ENCODE peak calls at places on chromosomes 2 and 18, in ten cellular contexts. One of them, this sample, is unnamed.
A peak's percentile ranks its signal among the peaks of the same experiment; 100 is the strongest.

GRCh38 chr2:120566331-120567035 is 169.2 kb upstream of the GLI2 start:
- DNase-seq in K562: no peak
- DNase-seq in HCT116: no peak
- DNase-seq in stomach: peak; percentile 78
- DNase-seq in H1: no peak
- DNase-seq in GM23338: no peak
- DNase-seq in upper lobe of left lung: no peak
- DNase-seq in spleen: no peak
- DNase-seq in HepG2: no peak
- DNase-seq in transverse colon: no peak
- DNase-seq in this sample: no peak

GRCh38 chr2:218074031-218074430 is 5.0 kb downstream of the RUFY4 start:
- DNase-seq in transverse colon: peak; percentile 27
- DNase-seq in K562: peak; percentile 58
- DNase-seq in stomach: peak; percentile 47
- DNase-seq in spleen: peak; percentile 85
- DNase-seq in upper lobe of left lung: no peak
- DNase-seq in HCT116: peak; percentile 7
- DNase-seq in HepG2: peak; percentile 40
- DNase-seq in GM23338: peak; percentile 78
- DNase-seq in H1: peak; percentile 86
- DNase-seq in this sample: peak; percentile 33

GRCh38 chr2:39851691-39852110 is 72.6 kb upstream of the THUMPD2 start:
- DNase-seq in spleen: no peak
- DNase-seq in stomach: no peak
- DNase-seq in HepG2: no peak
- DNase-seq in transverse colon: no peak
- DNase-seq in K562: no peak
- DNase-seq in HCT116: no peak
- DNase-seq in H1: no peak
- DNase-seq in GM23338: peak; percentile 57
- DNase-seq in upper lobe of left lung: no peak
- DNase-seq in this sample: peak; percentile 12

GRCh38 chr18:57091231-57091630 is 55.7 kb upstream of the BOD1L2 start:
- DNase-seq in spleen: no peak
- DNase-seq in transverse colon: no peak
- DNase-seq in GM23338: no peak
- DNase-seq in HepG2: no peak
- DNase-seq in stomach: no peak
- DNase-seq in upper lobe of left lung: no peak
- DNase-seq in K562: no peak
- DNase-seq in H1: no peak
- DNase-seq in HCT116: no peak
- DNase-seq in this sample: no peak

GRCh38 chr2:238344035-238344434 is 23.7 kb downstream of the TRAF3IP1 start:
- DNase-seq in K562: no peak
- DNase-seq in transverse colon: no peak
- DNase-seq in HCT116: no peak
- DNase-seq in GM23338: no peak
- DNase-seq in stomach: no peak
- DNase-seq in HepG2: no peak
- DNase-seq in upper lobe of left lung: no peak
- DNase-seq in H1: no peak
- DNase-seq in spleen: no peak
- DNase-seq in this sample: no peak

GRCh38 chr2:215617060-215617824 is 181.4 kb upstream of the FN1 start:
- DNase-seq in HepG2: peak; percentile 98
- DNase-seq in spleen: no peak
- DNase-seq in GM23338: no peak
- DNase-seq in K562: no peak
- DNase-seq in HCT116: no peak
- DNase-seq in H1: no peak
- DNase-seq in stomach: no peak
- DNase-seq in upper lobe of left lung: no peak
- DNase-seq in transverse colon: no peak
- DNase-seq in this sample: no peak

GRCh38 chr2:100509066-100509465 is 38.8 kb downstream of the NMS start:
- DNase-seq in HCT116: no peak
- DNase-seq in spleen: no peak
- DNase-seq in K562: no peak
- DNase-seq in H1: no peak
- DNase-seq in upper lobe of left lung: no peak
- DNase-seq in GM23338: no peak
- DNase-seq in transverse colon: no peak
- DNase-seq in HepG2: no peak
- DNase-seq in stomach: no peak
- DNase-seq in this sample: no peak

GRCh38 chr2:108446703-108447102 is 2.3 kb upstream of the GCC2 start:
- DNase-seq in transverse colon: no peak
- DNase-seq in stomach: no peak
- DNase-seq in spleen: no peak
- DNase-seq in GM23338: no peak
- DNase-seq in K562: no peak
- DNase-seq in upper lobe of left lung: no peak
- DNase-seq in H1: no peak
- DNase-seq in HepG2: no peak
- DNase-seq in HCT116: no peak
- DNase-seq in this sample: no peak

DNA sequence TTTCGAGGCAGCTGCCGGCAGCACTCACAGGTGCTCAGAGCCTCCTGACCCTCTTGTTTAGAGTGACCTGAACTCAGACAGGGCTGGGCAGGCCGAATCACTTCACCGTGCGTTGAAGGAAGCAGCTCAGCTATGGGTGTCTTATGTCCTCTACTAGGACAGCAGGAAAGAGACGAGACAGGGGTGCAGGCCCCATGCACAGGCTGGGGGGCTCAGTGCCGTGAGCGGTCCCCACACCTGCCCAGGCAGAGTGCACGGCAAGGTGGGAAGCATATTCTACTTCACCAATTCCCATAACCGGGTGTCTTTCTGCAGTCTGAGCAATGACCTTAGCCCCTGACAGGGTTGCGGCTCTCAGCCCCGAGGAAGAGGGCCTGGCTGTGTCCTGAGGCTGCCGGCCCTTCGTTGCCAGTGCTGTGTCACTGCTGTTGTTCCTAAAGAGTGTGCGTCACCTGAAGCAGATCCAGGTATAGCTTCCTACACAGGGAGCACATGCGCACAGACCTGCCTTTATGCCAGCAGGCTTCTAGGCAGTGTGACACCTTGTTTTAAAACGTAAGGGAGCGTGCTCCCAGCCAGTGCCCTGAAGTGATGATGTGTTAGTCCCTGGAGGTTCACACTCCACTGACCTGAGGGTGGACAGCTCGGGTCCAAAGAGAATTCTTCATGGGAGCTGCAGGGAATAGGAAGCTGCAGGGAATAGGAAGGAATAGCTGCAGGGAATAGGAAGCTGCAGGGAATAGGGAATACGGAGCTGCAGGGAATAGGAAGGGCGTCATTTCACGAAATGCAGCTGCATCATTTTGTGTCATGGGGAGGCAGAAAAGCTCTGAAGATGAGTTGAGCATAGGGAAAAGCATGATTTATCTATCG is 207.9 kb upstream of the SALL3 start:
- DNase-seq in HCT116: no peak
- DNase-seq in upper lobe of left lung: no peak
- DNase-seq in transverse colon: no peak
- DNase-seq in K562: no peak
- DNase-seq in spleen: no peak
- DNase-seq in H1: no peak
- DNase-seq in GM23338: no peak
- DNase-seq in stomach: no peak
- DNase-seq in HepG2: no peak
- DNase-seq in this sample: no peak
- TF ChIP-seq POLR2AphosphoS5 in HCT116: no peak
- TF ChIP-seq POLR2AphosphoS5 in upper lobe of left lung: no peak
- TF ChIP-seq POLR2AphosphoS5 in transverse colon: no peak
- TF ChIP-seq POLR2AphosphoS5 in K562: no peak
- TF ChIP-seq POLR2AphosphoS5 in spleen: no peak
- TF ChIP-seq POLR2AphosphoS5 in H1: no peak
- TF ChIP-seq POLR2AphosphoS5 in GM23338: no peak
- TF ChIP-seq POLR2AphosphoS5 in stomach: no peak
- TF ChIP-seq POLR2AphosphoS5 in HepG2: no peak
- TF ChIP-seq POLR2AphosphoS5 in this sample: no peak

DNA sequence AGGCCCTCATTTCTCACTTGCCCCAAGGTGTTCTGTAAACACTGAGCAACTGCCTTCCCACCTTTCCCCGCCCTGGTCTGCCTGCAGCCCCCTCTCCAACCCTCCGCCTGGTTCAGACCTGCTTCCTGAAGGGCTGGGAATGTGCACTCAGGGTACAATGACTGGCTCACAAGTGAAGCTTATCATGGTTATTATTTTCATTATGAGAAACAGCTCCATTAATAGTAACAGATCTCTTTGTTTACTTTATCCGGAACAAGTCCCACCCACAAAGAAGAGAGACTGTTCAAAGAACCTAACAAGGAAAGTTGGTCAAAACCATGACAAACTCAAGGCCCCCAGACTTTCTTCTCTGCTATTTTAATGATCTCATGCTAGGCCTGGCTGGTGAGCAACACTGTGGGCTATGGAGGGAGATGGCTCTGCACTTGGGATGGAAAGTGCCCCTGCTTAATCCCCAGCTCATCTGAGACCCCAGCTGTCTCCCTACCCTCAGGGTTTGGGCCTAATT is 36.7 kb downstream of the ARHGAP25 start:
- DNase-seq in upper lobe of left lung: no peak
- DNase-seq in spleen: no peak
- DNase-seq in HCT116: no peak
- DNase-seq in stomach: no peak
- DNase-seq in transverse colon: no peak
- DNase-seq in GM23338: no peak
- DNase-seq in K562: no peak
- DNase-seq in HepG2: no peak
- DNase-seq in H1: no peak
- DNase-seq in this sample: no peak
- H3K4me3 ChIP-seq in upper lobe of left lung: no peak overlapping the region
- H3K4me3 ChIP-seq in spleen: no peak overlapping the region
- H3K4me3 ChIP-seq in HCT116: no peak overlapping the region
- H3K4me3 ChIP-seq in stomach: no peak overlapping the region
- H3K4me3 ChIP-seq in transverse colon: no peak overlapping the region
- H3K4me3 ChIP-seq in GM23338: no peak overlapping the region
- H3K4me3 ChIP-seq in K562: no peak overlapping the region
- H3K4me3 ChIP-seq in HepG2: no peak overlapping the region
- H3K4me3 ChIP-seq in H1: no peak overlapping the region
- H3K4me3 ChIP-seq in this sample: no peak overlapping the region

GRCh38 chr18:22346342-22346967 is 71.3 kb downstream of the CTAGE1 start:
- DNase-seq in K562: no peak
- DNase-seq in GM23338: no peak
- DNase-seq in stomach: peak; percentile 76
- DNase-seq in HepG2: no peak
- DNase-seq in H1: no peak
- DNase-seq in HCT116: no peak
- DNase-seq in transverse colon: peak; percentile 81
- DNase-seq in upper lobe of left lung: no peak
- DNase-seq in spleen: no peak
- DNase-seq in this sample: no peak

GRCh38 chr18:22344908-22345670 is 72.6 kb downstream of the CTAGE1 start:
- DNase-seq in upper lobe of left lung: no peak
- DNase-seq in transverse colon: peak; percentile 42
- DNase-seq in spleen: no peak
- DNase-seq in K562: no peak
- DNase-seq in stomach: no peak
- DNase-seq in HCT116: no peak
- DNase-seq in HepG2: no peak
- DNase-seq in H1: no peak
- DNase-seq in GM23338: no peak
- DNase-seq in this sample: no peak

GRCh38 chr18:22342625-22343024 is 75.1 kb downstream of the CTAGE1 start:
- DNase-seq in GM23338: no peak
- DNase-seq in HCT116: no peak
- DNase-seq in upper lobe of left lung: no peak
- DNase-seq in stomach: peak; percentile 80
- DNase-seq in K562: peak; percentile 24
- DNase-seq in spleen: no peak
- DNase-seq in H1: no peak
- DNase-seq in HepG2: no peak
- DNase-seq in transverse colon: peak; percentile 73
- DNase-seq in this sample: no peak

GRCh38 chr18:22345733-22346132 is 72.0 kb downstream of the CTAGE1 start:
- DNase-seq in transverse colon: no peak
- DNase-seq in spleen: no peak
- DNase-seq in GM23338: no peak
- DNase-seq in K562: no peak
- DNase-seq in H1: no peak
- DNase-seq in HCT116: no peak
- DNase-seq in upper lobe of left lung: no peak
- DNase-seq in HepG2: no peak
- DNase-seq in stomach: no peak
- DNase-seq in this sample: no peak

DNA sequence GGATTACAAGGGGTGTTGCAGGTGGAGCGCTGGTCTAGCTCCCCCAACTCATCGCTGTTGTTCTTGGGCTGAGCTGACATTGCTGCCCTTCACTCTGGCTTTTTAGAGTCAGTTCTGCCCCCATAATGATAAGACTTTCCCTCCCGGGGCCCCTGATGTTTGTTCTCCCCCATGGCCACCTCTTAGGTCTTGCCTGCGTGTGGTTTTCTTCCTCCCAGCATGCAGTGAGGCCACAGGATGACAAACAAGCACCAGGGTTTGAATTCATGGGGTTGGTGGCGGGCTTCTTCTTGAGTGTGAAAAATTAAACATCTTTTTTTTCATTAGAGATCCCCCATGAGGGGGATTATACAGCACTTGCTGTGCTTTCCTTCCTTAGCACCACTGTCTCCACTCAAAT is 74.1 kb downstream of the CTAGE1 start:
- DNase-seq in H1: no peak
- DNase-seq in HCT116: no peak
- DNase-seq in transverse colon: no peak
- DNase-seq in stomach: no peak
- DNase-seq in GM23338: no peak
- DNase-seq in K562: no peak
- DNase-seq in HepG2: no peak
- DNase-seq in spleen: no peak
- DNase-seq in upper lobe of left lung: no peak
- DNase-seq in this sample: no peak
- H3K27ac ChIP-seq in H1: no peak overlapping the region
- H3K27ac ChIP-seq in HCT116: no peak overlapping the region
- H3K27ac ChIP-seq in transverse colon: peak overlapping the region; percentile 45
- H3K27ac ChIP-seq in stomach: no peak overlapping the region
- H3K27ac ChIP-seq in GM23338: no peak overlapping the region
- H3K27ac ChIP-seq in K562: no peak overlapping the region
- H3K27ac ChIP-seq in HepG2: no peak overlapping the region
- H3K27ac ChIP-seq in spleen: peak overlapping the region; percentile 58
- H3K27ac ChIP-seq in upper lobe of left lung: no peak overlapping the region
- H3K27ac ChIP-seq in this sample: no peak overlapping the region

GRCh38 chr2:167383610-167384194 is 495.4 kb downstream of the XIRP2 start:
- DNase-seq in HepG2: no peak
- DNase-seq in K562: no peak
- DNase-seq in upper lobe of left lung: no peak
- DNase-seq in GM23338: no peak
- DNase-seq in H1: no peak
- DNase-seq in spleen: no peak
- DNase-seq in stomach: no peak
- DNase-seq in transverse colon: peak; percentile 27
- DNase-seq in HCT116: no peak
- DNase-seq in this sample: no peak

GRCh38 chr2:167388497-167388896 is 500.2 kb downstream of the XIRP2 start:
- DNase-seq in H1: no peak
- DNase-seq in GM23338: peak; percentile 27
- DNase-seq in upper lobe of left lung: no peak
- DNase-seq in HepG2: no peak
- DNase-seq in stomach: no peak
- DNase-seq in HCT116: no peak
- DNase-seq in transverse colon: no peak
- DNase-seq in K562: no peak
- DNase-seq in spleen: no peak
- DNase-seq in this sample: no peak

GRCh38 chr2:167381349-167381748 is 493.1 kb downstream of the XIRP2 start:
- DNase-seq in HCT116: no peak
- DNase-seq in spleen: no peak
- DNase-seq in transverse colon: no peak
- DNase-seq in HepG2: no peak
- DNase-seq in GM23338: peak; percentile 66
- DNase-seq in stomach: no peak
- DNase-seq in K562: no peak
- DNase-seq in H1: no peak
- DNase-seq in upper lobe of left lung: no peak
- DNase-seq in this sample: no peak

GRCh38 chr2:167386694-167387093 is 498.4 kb downstream of the XIRP2 start:
- DNase-seq in upper lobe of left lung: no peak
- DNase-seq in transverse colon: no peak
- DNase-seq in H1: no peak
- DNase-seq in GM23338: peak; percentile 20
- DNase-seq in HepG2: no peak
- DNase-seq in spleen: no peak
- DNase-seq in K562: no peak
- DNase-seq in HCT116: no peak
- DNase-seq in stomach: no peak
- DNase-seq in this sample: no peak
- TF ChIP-seq POLR2AphosphoS5 in upper lobe of left lung: no peak
- TF ChIP-seq POLR2AphosphoS5 in transverse colon: no peak
- TF ChIP-seq POLR2AphosphoS5 in H1: peak; percentile 91
- TF ChIP-seq POLR2AphosphoS5 in GM23338: peak; percentile 52
- TF ChIP-seq POLR2AphosphoS5 in HepG2: no peak
- TF ChIP-seq POLR2AphosphoS5 in spleen: no peak
- TF ChIP-seq POLR2AphosphoS5 in K562: no peak
- TF ChIP-seq POLR2AphosphoS5 in HCT116: no peak
- TF ChIP-seq POLR2AphosphoS5 in stomach: no peak
- TF ChIP-seq POLR2AphosphoS5 in this sample: no peak

This sample was measured in HL-60.